ENCODE peak calls at places on chromosomes 3 and 15, in four cellular contexts. X, O, S and G are unnamed samples.

GRCh38 chr3:51395493-51396213 is 4.6 kb downstream of the RBM15B start:
- DNase-seq in S (no peak), X (no peak), O (no peak), G (no peak)

GRCh38 chr15:64348455-64348854 is 7.5 kb downstream of the CSNK1G1 start:
- DNase-seq in X (no peak), S (no peak), O (no peak), G (no peak)

GRCh38 chr3:152719264-152719663 is 115.7 kb upstream of the P2RY1 start:
- DNase-seq in S (no peak), X (no peak), O (no peak), G (no peak)

GRCh38 chr3:30481241-30481640 is 125.2 kb upstream of the TGFBR2 start:
- DNase-seq in X (no peak), O (no peak), S (no peak), G (no peak)

GRCh38 chr3:97689962-97690361 is 74.6 kb upstream of the ARL6 start:
- DNase-seq in X (no peak), O (no peak), S (no peak), G (no peak)

GRCh38 chr3:142188846-142189245 is 36.5 kb downstream of the GK5 start:
- DNase-seq in S (peak; percentile 42), O (no peak), X (no peak), G (no peak)

GRCh38 chr3:171225101-171225674 is 198.7 kb upstream of the SLC2A2 start:
- DNase-seq in O (no peak), S (no peak), X (no peak), G (no peak)

GRCh38 chr3:10531031-10531430 is 25.6 kb upstream of the ATP2B2 start:
- DNase-seq in S (no peak), X (no peak), O (no peak), G (no peak)

GRCh38 chr3:55481067-55481917 is 5.8 kb downstream of the WNT5A start:
- DNase-seq in S (peak; percentile 28), X (no peak), O (peak; percentile 26), G (no peak)

GRCh38 chr3:5198986-5199731 is 11.7 kb downstream of the EDEM1 start:
- DNase-seq in S (no peak), X (no peak), O (no peak), G (no peak)

GRCh38 chr15:83282141-83282540 is 2.3 kb downstream of the BNC1 start:
- DNase-seq in X (no peak), O (no peak), S (no peak), G (no peak)

GRCh38 chr3:113186566-113186965 is 24.8 kb upstream of the BOC start:
- DNase-seq in S (no peak), X (no peak), O (no peak), G (no peak)